ENCODE peak calls at places on chromosomes 11 and 22, in nine cellular contexts. Y is retinal pigment epithelial cell, L is mesendoderm, P is body of pancreas, B is cardiac muscle cell, J is ovary, F is AG09309, A is dorsolateral prefrontal cortex, D is adrenal gland. C is an unnamed sample.

GRCh38 chr22:47625531-47626427 is 863.3 kb downstream of the TBC1D22A start:
- DNase-seq in Y (no peak), L (no peak), P (no peak), B (no peak), J (no peak), F (no peak), A (no peak), D (no peak), C (no peak)

GRCh38 chr11:57402188-57403066 is 12.0 kb upstream of the PRG2 start:
- DNase-seq in Y (no peak), L (peak), P (no peak), B (no peak), J (no peak), F (no peak), A (no peak), D (no peak), C (no peak)

GRCh38 chr22:47195676-47196492 is 433.4 kb downstream of the TBC1D22A start:
- DNase-seq in Y (no peak), L (no peak), P (peak), B (no peak), J (peak), F (no peak), A (peak), D (no peak), C (no peak)

GRCh38 chr11:8709777-8710176 is 27.2 kb downstream of the RPL27A start:
- DNase-seq in Y (no peak), L (no peak), P (no peak), B (no peak), J (no peak), F (no peak), A (no peak), D (no peak), C (no peak)

GRCh38 chr11:132022718-132023117 is 652.3 kb downstream of the NTM start:
- DNase-seq in Y (peak), L (peak), P (no peak), B (no peak), J (no peak), F (peak), A (no peak), D (no peak), C (no peak)

GRCh38 chr11:44309483-44310197 is at the start of gene ALX4:
- DNase-seq in Y (no peak), L (peak), P (no peak), B (peak), J (no peak), F (no peak), A (no peak), D (peak), C (no peak)

GRCh38 chr11:129728571-129728970 is 87.1 kb upstream of the TMEM45B start:
- DNase-seq in Y (no peak), L (no peak), P (peak), B (no peak), J (no peak), F (no peak), A (no peak), D (no peak), C (no peak)

GRCh38 chr11:12430912-12431311 is 53.5 kb downstream of the PARVA start:
- DNase-seq in Y (peak), L (no peak), P (peak), B (no peak), J (peak), F (peak), A (no peak), D (no peak), C (no peak)

GRCh38 chr11:1640076-1640946 is 10.7 kb downstream of the KRTAP5-5 start:
- DNase-seq in Y (no peak), L (peak), P (peak), B (peak), J (no peak), F (no peak), A (peak), D (no peak), C (no peak)

GRCh38 chr22:20571531-20572007 is 64.2 kb downstream of the MED15 start:
- DNase-seq in Y (no peak), L (peak), P (peak), B (peak), J (no peak), F (no peak), A (no peak), D (no peak), C (no peak)

GRCh38 chr11:128300785-128301184 is 286.6 kb downstream of the ETS1 start:
- DNase-seq in Y (no peak), L (no peak), P (no peak), B (no peak), J (no peak), F (no peak), A (no peak), D (no peak), C (no peak)

GRCh38 chr11:95269402-95269801 is 38.4 kb upstream of the SESN3 start:
- DNase-seq in Y (no peak), L (no peak), P (no peak), B (no peak), J (no peak), F (no peak), A (no peak), D (no peak), C (no peak)

GRCh38 chr11:111733009-111733408 is 33.2 kb downstream of the PPP2R1B start:
- DNase-seq in Y (peak), L (no peak), P (no peak), B (no peak), J (peak), F (peak), A (peak), D (no peak), C (peak)

GRCh38 chr22:34812631-34813030 is 253.3 kb upstream of the ISX start:
- DNase-seq in Y (no peak), L (peak), P (no peak), B (no peak), J (no peak), F (no peak), A (no peak), D (no peak), C (peak)

GRCh38 chr11:112965601-112966125 is 4.4 kb downstream of the NCAM1 start:
- DNase-seq in Y (no peak), L (no peak), P (no peak), B (peak), J (no peak), F (no peak), A (no peak), D (no peak), C (no peak)

GRCh38 chr22:46007848-46008261 is 30.9 kb upstream of the WNT7B start:
- DNase-seq in Y (no peak), L (peak), P (peak), B (no peak), J (peak), F (peak), A (no peak), D (no peak), C (peak)

GRCh38 chr11:126102436-126102894 is 39.8 kb upstream of the CDON start:
- DNase-seq in Y (no peak), L (no peak), P (peak), B (peak), J (peak), F (no peak), A (no peak), D (no peak), C (no peak)

GRCh38 chr22:47439643-47440265 is 677.3 kb downstream of the TBC1D22A start:
- DNase-seq in Y (no peak), L (no peak), P (no peak), B (no peak), J (no peak), F (no peak), A (no peak), D (no peak), C (no peak)

GRCh38 chr22:45717787-45718186 is 46.2 kb downstream of the ATXN10 start:
- DNase-seq in Y (no peak), L (peak), P (no peak), B (no peak), J (no peak), F (no peak), A (no peak), D (no peak), C (peak)

GRCh38 chr11:7612056-7612660 is 61.1 kb downstream of the CYB5R2 start:
- DNase-seq in Y (no peak), L (peak), P (no peak), B (no peak), J (no peak), F (no peak), A (no peak), D (no peak), C (no peak)

GRCh38 chr11:119693253-119693815 is 35.7 kb downstream of the NECTIN1 start:
- DNase-seq in Y (no peak), L (no peak), P (no peak), B (no peak), J (no peak), F (no peak), A (no peak), D (no peak), C (no peak)

GRCh38 chr11:61955031-61955415 is 4.9 kb downstream of the BEST1 start:
- DNase-seq in Y (no peak), L (peak), P (no peak), B (peak), J (peak), F (peak), A (no peak), D (peak), C (no peak)
- H3K4me3 ChIP-seq in Y (peak), L (no peak), P (no peak), B (peak), J (peak), F (peak), A (peak), D (no peak), C (peak)

GRCh38 chr11:134950692-134951304 is 538.8 kb upstream of the B3GAT1 start:
- DNase-seq in Y (peak), L (peak), P (no peak), B (no peak), J (no peak), F (no peak), A (no peak), D (no peak), C (no peak)

GRCh38 chr11:134949716-134950115 is 537.7 kb upstream of the B3GAT1 start:
- DNase-seq in Y (no peak), L (no peak), P (no peak), B (no peak), J (no peak), F (no peak), A (no peak), D (no peak), C (no peak)

GRCh38 chr11:134951305-134951700 is 539.3 kb upstream of the B3GAT1 start:
- DNase-seq in Y (peak), L (peak), P (no peak), B (no peak), J (no peak), F (peak), A (no peak), D (no peak), C (no peak)

GRCh38 chr11:134947556-134947955 is 535.5 kb upstream of the B3GAT1 start:
- DNase-seq in Y (no peak), L (no peak), P (no peak), B (no peak), J (no peak), F (no peak), A (no peak), D (no peak), C (no peak)

GRCh38 chr11:134949121-134949591 is 537.1 kb upstream of the B3GAT1 start:
- DNase-seq in Y (peak), L (peak), P (no peak), B (no peak), J (no peak), F (peak), A (no peak), D (no peak), C (peak)
- H3K4me3 ChIP-seq in Y (no peak), L (no peak), P (no peak), B (no peak), J (no peak), F (no peak), A (no peak), D (no peak), C (no peak)

GRCh38 chr22:22933807-22934542 is 46.4 kb downstream of the IGLL5 start:
- DNase-seq in Y (no peak), L (no peak), P (no peak), B (no peak), J (no peak), F (no peak), A (no peak), D (no peak), C (no peak)
- H3K4me3 ChIP-seq in Y (no peak), L (no peak), P (no peak), B (no peak), J (no peak), F (no peak), A (no peak), D (no peak), C (no peak)

DNA sequence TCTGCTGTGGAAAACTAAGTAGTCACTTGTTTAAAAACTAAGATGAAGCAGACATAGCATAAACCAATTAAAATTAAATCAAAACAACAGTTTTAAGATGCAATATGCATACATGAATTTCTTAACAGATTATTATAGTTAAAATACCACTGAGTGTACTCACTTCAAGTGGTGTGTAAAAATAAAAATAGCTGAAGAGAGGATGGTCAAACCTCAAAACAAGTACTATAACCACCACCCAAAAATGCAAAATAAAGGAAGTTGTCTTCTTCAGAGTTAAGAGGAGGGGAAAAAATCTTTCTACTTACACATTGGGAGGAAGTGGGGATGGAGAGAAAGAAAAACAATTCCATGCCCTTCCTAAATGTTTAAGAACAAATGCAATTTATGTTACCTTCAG is 31.9 kb downstream of the RRAS2 start:
- DNase-seq in Y (no peak), L (no peak), P (no peak), B (no peak), J (no peak), F (no peak), A (no peak), D (no peak), C (no peak)
- H3K4me3 ChIP-seq in Y (no peak), L (no peak), P (no peak), B (no peak), J (no peak), F (no peak), A (no peak), D (no peak), C (no peak)

GRCh38 chr22:49966716-49967332 is 6.3 kb downstream of the PIM3 start:
- DNase-seq in Y (no peak), L (no peak), P (peak), B (peak), J (peak), F (no peak), A (peak), D (peak), C (no peak)

GRCh38 chr22:49964493-49965290 is 4.1 kb downstream of the PIM3 start:
- DNase-seq in Y (no peak), L (no peak), P (peak), B (no peak), J (no peak), F (no peak), A (no peak), D (peak), C (no peak)

GRCh38 chr22:49964136-49964492 is 3.5 kb downstream of the PIM3 start:
- DNase-seq in Y (no peak), L (no peak), P (peak), B (no peak), J (no peak), F (no peak), A (peak), D (no peak), C (no peak)

GRCh38 chr22:49966041-49966715 is 5.6 kb downstream of the PIM3 start:
- DNase-seq in Y (no peak), L (no peak), P (peak), B (no peak), J (peak), F (no peak), A (peak), D (peak), C (no peak)

GRCh38 chr22:49965291-49966040 is 4.9 kb downstream of the PIM3 start:
- DNase-seq in Y (no peak), L (no peak), P (peak), B (no peak), J (peak), F (no peak), A (peak), D (peak), C (no peak)
- H3K4me3 ChIP-seq in Y (no peak), L (no peak), P (no peak), B (no peak), J (no peak), F (no peak), A (no peak), D (no peak), C (no peak)

GRCh38 chr11:45339754-45340519 is 53.8 kb upstream of the SYT13 start:
- DNase-seq in Y (peak), L (peak), P (peak), B (peak), J (peak), F (peak), A (peak), D (peak), C (peak)
- H3K4me3 ChIP-seq in Y (no peak), L (no peak), P (no peak), B (no peak), J (no peak), F (no peak), A (peak), D (no peak), C (no peak)

GRCh38 chr22:23402275-23403151 is 177.6 kb downstream of the IGLL1 start:
- DNase-seq in Y (peak), L (peak), P (peak), B (peak), J (peak), F (no peak), A (peak), D (no peak), C (no peak)
- H3K4me3 ChIP-seq in Y (peak), L (peak), P (no peak), B (peak), J (peak), F (no peak), A (peak), D (no peak), C (peak)

C was measured in epithelial cell of proximal tubule.